ENCODE peak calls at places on chromosome 9, in five cellular contexts. One of them, this sample, is unnamed.

GRCh38 chr9:94083384-94083783 is 880 bp upstream of the PTPDC1 start:
- DNase-seq in GM12878: no peak
- DNase-seq in HepG2: no peak
- DNase-seq in A549: no peak
- DNase-seq in H1: no peak
- DNase-seq in this sample: peak

GRCh38 chr9:88425538-88425950 is 37.3 kb downstream of the SPIN1 start:
- DNase-seq in A549: no peak
- DNase-seq in GM12878: no peak
- DNase-seq in HepG2: no peak
- DNase-seq in H1: no peak
- DNase-seq in this sample: no peak

GRCh38 chr9:133224762-133225161 is 15.7 kb upstream of the OBP2B start:
- DNase-seq in GM12878: no peak
- DNase-seq in A549: no peak
- DNase-seq in HepG2: no peak
- DNase-seq in H1: no peak
- DNase-seq in this sample: no peak

GRCh38 chr9:91094324-91095083 is 267.2 kb downstream of the AUH start:
- DNase-seq in A549: no peak
- DNase-seq in GM12878: no peak
- DNase-seq in HepG2: no peak
- DNase-seq in H1: no peak
- DNase-seq in this sample: no peak

GRCh38 chr9:104743377-104743985 is 4.0 kb upstream of the NIPSNAP3A start:
- DNase-seq in HepG2: peak
- DNase-seq in GM12878: peak
- DNase-seq in A549: peak
- DNase-seq in H1: no peak
- DNase-seq in this sample: peak

GRCh38 chr9:96858670-96859069 is 4.4 kb upstream of the ZNF782 start:
- DNase-seq in H1: no peak
- DNase-seq in GM12878: no peak
- DNase-seq in A549: no peak
- DNase-seq in HepG2: peak
- DNase-seq in this sample: no peak

GRCh38 chr9:126448865-126449577 is 122.4 kb downstream of the MVB12B start:
- DNase-seq in A549: no peak
- DNase-seq in HepG2: no peak
- DNase-seq in H1: no peak
- DNase-seq in GM12878: no peak
- DNase-seq in this sample: no peak

GRCh38 chr9:94938384-94938783 is 211.9 kb downstream of the AOPEP start:
- DNase-seq in A549: no peak
- DNase-seq in H1: no peak
- DNase-seq in GM12878: no peak
- DNase-seq in HepG2: no peak
- DNase-seq in this sample: no peak

GRCh38 chr9:84387821-84388220 is 47.3 kb upstream of the SLC28A3 start:
- DNase-seq in A549: no peak
- DNase-seq in H1: no peak
- DNase-seq in GM12878: no peak
- DNase-seq in HepG2: no peak
- DNase-seq in this sample: no peak

GRCh38 chr9:125632321-125633115 is 74.5 kb downstream of the MAPKAP1 start:
- DNase-seq in H1: no peak
- DNase-seq in GM12878: peak
- DNase-seq in A549: no peak
- DNase-seq in HepG2: peak
- DNase-seq in this sample: peak

GRCh38 chr9:135506327-135507103 is 6.0 kb downstream of the MRPS2 start:
- DNase-seq in A549: no peak
- DNase-seq in HepG2: no peak
- DNase-seq in H1: no peak
- DNase-seq in GM12878: no peak
- DNase-seq in this sample: peak

GRCh38 chr9:106799146-106799545 is 63.8 kb upstream of the ZNF462 start:
- DNase-seq in A549: no peak
- DNase-seq in H1: no peak
- DNase-seq in HepG2: peak
- DNase-seq in GM12878: no peak
- DNase-seq in this sample: no peak

GRCh38 chr9:104682642-104683041 is 11.7 kb upstream of the OR13D1 start:
- DNase-seq in H1: no peak
- DNase-seq in HepG2: peak
- DNase-seq in A549: peak
- DNase-seq in GM12878: peak
- DNase-seq in this sample: peak

GRCh38 chr9:21830589-21830988 is 28.2 kb downstream of the MTAP start:
- DNase-seq in GM12878: no peak
- DNase-seq in HepG2: no peak
- DNase-seq in A549: peak
- DNase-seq in H1: no peak
- DNase-seq in this sample: no peak

GRCh38 chr9:93258818-93259489 is 75.0 kb downstream of the WNK2 start:
- DNase-seq in HepG2: no peak
- DNase-seq in A549: no peak
- DNase-seq in GM12878: no peak
- DNase-seq in H1: no peak
- DNase-seq in this sample: no peak

GRCh38 chr9:107043886-107044285 is 180.9 kb downstream of the ZNF462 start:
- DNase-seq in H1: no peak
- DNase-seq in GM12878: no peak
- DNase-seq in A549: no peak
- DNase-seq in HepG2: no peak
- DNase-seq in this sample: no peak

GRCh38 chr9:93612052-93612795 is 35.8 kb downstream of the PHF2 start:
- DNase-seq in HepG2: no peak
- DNase-seq in A549: no peak
- DNase-seq in H1: no peak
- DNase-seq in GM12878: no peak
- DNase-seq in this sample: no peak

GRCh38 chr9:97578846-97579245 is 54.3 kb downstream of the TSTD2 start:
- DNase-seq in H1: no peak
- DNase-seq in HepG2: no peak
- DNase-seq in GM12878: no peak
- DNase-seq in A549: no peak
- DNase-seq in this sample: no peak

GRCh38 chr9:113493080-113493615 is 29.6 kb downstream of the RGS3 start:
- DNase-seq in HepG2: no peak
- DNase-seq in H1: no peak
- DNase-seq in A549: no peak
- DNase-seq in GM12878: no peak
- DNase-seq in this sample: no peak

GRCh38 chr9:75995066-75995465 is 104.6 kb downstream of the PCSK5 start:
- DNase-seq in H1: no peak
- DNase-seq in A549: no peak
- DNase-seq in GM12878: no peak
- DNase-seq in HepG2: no peak
- DNase-seq in this sample: no peak

GRCh38 chr9:130300739-130301138 is 35.2 kb downstream of the HMCN2 start:
- DNase-seq in GM12878: no peak
- DNase-seq in A549: no peak
- DNase-seq in HepG2: no peak
- DNase-seq in H1: no peak
- DNase-seq in this sample: no peak

GRCh38 chr9:3777137-3777536 is 251.3 kb upstream of the RFX3 start:
- DNase-seq in H1: no peak
- DNase-seq in HepG2: peak
- DNase-seq in GM12878: no peak
- DNase-seq in A549: no peak
- DNase-seq in this sample: no peak

GRCh38 chr9:88017086-88017485 is 42.8 kb upstream of the CDK20 start:
- DNase-seq in HepG2: no peak
- DNase-seq in GM12878: no peak
- DNase-seq in A549: no peak
- DNase-seq in H1: no peak
- DNase-seq in this sample: no peak

GRCh38 chr9:130237763-130238524 is 27.6 kb upstream of the HMCN2 start:
- DNase-seq in GM12878: no peak
- DNase-seq in HepG2: no peak
- DNase-seq in H1: no peak
- DNase-seq in A549: no peak
- DNase-seq in this sample: no peak

GRCh38 chr9:28764532-28764931 is 1191.3 kb upstream of the C9orf72 start:
- DNase-seq in GM12878: no peak
- DNase-seq in A549: no peak
- DNase-seq in HepG2: no peak
- DNase-seq in H1: no peak
- DNase-seq in this sample: no peak

GRCh38 chr9:86201474-86202337 is 57.8 kb downstream of the C9orf153 start:
- DNase-seq in A549: no peak
- DNase-seq in GM12878: no peak
- DNase-seq in H1: no peak
- DNase-seq in HepG2: no peak
- DNase-seq in this sample: no peak

GRCh38 chr9:77898864-77899263 is 132.7 kb downstream of the GNAQ start:
- DNase-seq in A549: no peak
- DNase-seq in HepG2: no peak
- DNase-seq in H1: no peak
- DNase-seq in GM12878: no peak
- DNase-seq in this sample: no peak

DNA sequence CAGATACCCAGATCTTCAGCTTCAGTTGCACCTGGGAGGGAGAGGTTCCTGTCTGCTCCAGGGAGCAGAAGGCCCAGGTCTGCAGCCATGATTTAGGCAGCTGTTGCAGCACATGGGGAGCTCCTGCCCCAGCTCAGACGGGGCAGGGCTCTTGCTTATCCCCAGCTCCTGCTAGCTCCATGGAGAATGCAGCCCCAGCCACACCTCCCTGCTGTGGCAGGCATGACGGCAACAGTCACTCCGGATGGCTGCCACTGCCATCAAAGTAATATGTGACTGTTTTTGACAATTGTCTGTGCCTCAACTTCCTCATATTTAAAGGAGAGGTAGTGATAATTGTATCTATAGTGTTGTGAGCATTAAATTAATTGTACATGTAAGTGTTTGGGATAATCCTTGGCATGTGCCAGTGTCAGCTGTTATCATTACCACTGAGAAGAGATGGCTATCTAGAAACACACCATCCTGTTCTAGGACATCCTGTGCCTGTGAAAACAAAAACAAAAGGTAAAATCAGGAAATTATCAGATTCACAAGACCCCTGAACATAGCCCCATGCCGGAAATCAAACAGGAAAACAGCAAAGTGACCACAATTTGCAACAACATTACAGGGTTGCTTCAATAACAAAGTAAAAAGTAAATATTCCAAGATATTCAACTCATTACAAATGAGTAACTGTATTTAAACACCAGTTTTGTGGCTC is 1048.8 kb upstream of the ACO1 start:
- DNase-seq in GM12878: no peak
- DNase-seq in HepG2: no peak
- DNase-seq in A549: no peak
- DNase-seq in H1: no peak
- DNase-seq in this sample: no peak
- TF ChIP-seq HDAC2 in GM12878: no peak
- TF ChIP-seq HDAC2 in HepG2: no peak
- TF ChIP-seq HDAC2 in A549: no peak
- TF ChIP-seq HDAC2 in H1: no peak
- TF ChIP-seq HDAC2 in this sample: no peak

DNA sequence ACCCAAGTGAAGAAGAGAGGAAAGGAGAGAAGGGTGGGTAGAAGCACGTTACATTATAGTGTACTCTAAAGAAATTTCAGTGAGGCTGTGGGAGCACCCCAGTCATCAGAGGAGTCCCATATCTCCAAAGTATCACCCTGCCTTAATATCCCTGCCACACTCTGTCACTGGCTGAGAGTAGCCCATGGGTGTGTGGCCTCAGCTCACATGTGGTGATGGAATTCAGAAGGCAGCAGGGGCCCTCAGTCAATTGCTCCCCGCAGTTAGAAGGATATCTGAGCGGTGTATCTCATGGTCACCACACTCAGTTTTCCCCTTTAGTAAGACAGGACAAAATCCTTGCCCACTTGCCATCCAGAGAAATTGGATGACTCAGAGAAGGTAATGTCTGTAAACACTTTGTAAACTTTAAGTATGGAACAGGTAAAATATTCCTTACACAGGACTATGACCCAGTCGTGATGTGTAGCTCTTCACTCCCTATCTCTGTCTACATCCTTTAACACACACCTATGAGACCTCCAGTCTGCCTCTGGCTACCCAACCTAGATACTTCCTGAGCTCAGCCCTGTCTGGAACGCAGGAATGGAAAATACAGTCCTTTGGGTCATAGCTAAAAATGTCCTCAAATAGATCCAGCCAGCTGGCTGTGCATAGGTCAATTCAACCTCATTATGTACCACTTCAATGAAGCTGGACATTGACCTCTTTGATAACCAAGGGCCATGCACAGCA is 24.3 kb upstream of the PLIN2 start:
- DNase-seq in H1: no peak
- DNase-seq in A549: no peak
- DNase-seq in HepG2: peak
- DNase-seq in GM12878: no peak
- DNase-seq in this sample: no peak
- TF ChIP-seq HDAC2 in H1: no peak
- TF ChIP-seq HDAC2 in A549: no peak
- TF ChIP-seq HDAC2 in HepG2: peak
- TF ChIP-seq HDAC2 in GM12878: no peak
- TF ChIP-seq HDAC2 in this sample: no peak

GRCh38 chr9:74804018-74804385 is 83.7 kb downstream of the TRPM6 start:
- DNase-seq in A549: peak
- DNase-seq in GM12878: no peak
- DNase-seq in H1: no peak
- DNase-seq in HepG2: no peak
- DNase-seq in this sample: no peak
- TF ChIP-seq HDAC2 in A549: no peak
- TF ChIP-seq HDAC2 in GM12878: no peak
- TF ChIP-seq HDAC2 in H1: no peak
- TF ChIP-seq HDAC2 in HepG2: no peak
- TF ChIP-seq HDAC2 in this sample: no peak

GRCh38 chr9:32011049-32011448 is 373.4 kb upstream of the ACO1 start:
- DNase-seq in HepG2: no peak
- DNase-seq in H1: no peak
- DNase-seq in A549: no peak
- DNase-seq in GM12878: no peak
- DNase-seq in this sample: no peak

GRCh38 chr9:32004431-32005076 is 379.9 kb upstream of the ACO1 start:
- DNase-seq in GM12878: no peak
- DNase-seq in A549: no peak
- DNase-seq in HepG2: peak
- DNase-seq in H1: no peak
- DNase-seq in this sample: no peak

GRCh38 chr9:32015795-32016194 is 368.6 kb upstream of the ACO1 start:
- DNase-seq in H1: no peak
- DNase-seq in A549: no peak
- DNase-seq in HepG2: no peak
- DNase-seq in GM12878: no peak
- DNase-seq in this sample: no peak

DNA sequence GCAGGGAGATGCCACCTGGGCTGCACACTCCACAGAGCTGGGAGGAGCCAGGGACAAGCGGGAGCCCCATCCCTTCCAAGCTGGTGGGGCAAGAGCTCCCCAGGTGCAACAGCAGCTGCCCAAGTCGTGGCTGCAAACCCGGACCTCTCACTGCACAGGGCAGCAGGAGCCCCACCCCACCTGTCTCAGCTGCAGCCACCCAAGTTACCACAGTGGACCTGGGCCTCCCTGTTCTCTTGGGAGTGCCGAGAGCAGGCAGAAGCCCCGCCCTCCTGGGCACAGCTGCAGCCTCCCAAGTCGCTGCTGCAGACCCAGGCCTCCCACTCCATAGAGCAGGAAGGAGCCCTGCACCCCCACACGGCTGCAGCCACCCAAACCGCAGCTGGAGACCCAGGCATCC is 374.1 kb upstream of the ACO1 start:
- DNase-seq in A549: no peak
- DNase-seq in HepG2: no peak
- DNase-seq in H1: no peak
- DNase-seq in GM12878: no peak
- DNase-seq in this sample: no peak
- TF ChIP-seq HDAC2 in A549: no peak
- TF ChIP-seq HDAC2 in HepG2: no peak
- TF ChIP-seq HDAC2 in H1: no peak
- TF ChIP-seq HDAC2 in GM12878: no peak
- TF ChIP-seq HDAC2 in this sample: no peak

This sample was measured in K562.